ENCODE peak calls at places on chromosomes 5 and 9, in five cellular contexts. One of them, this sample, is unnamed.

GRCh38 chr5:127650649-127651048 is 1.8 kb downstream of the CTXN3 start:
- DNase-seq in GM23248: peak; percentile 41
- DNase-seq in NCI-H69: no peak
- DNase-seq in left lung: no peak
- DNase-seq in hepatic stellate cell: no peak
- DNase-seq in this sample: peak; percentile 35

GRCh38 chr9:100222674-100223073 is 123.6 kb downstream of the INVS start:
- DNase-seq in GM23248: peak; percentile 68
- DNase-seq in NCI-H69: peak; percentile 54
- DNase-seq in left lung: no peak
- DNase-seq in hepatic stellate cell: peak; percentile 29
- DNase-seq in this sample: peak; percentile 66

GRCh38 chr9:88387035-88387732 is 1.1 kb upstream of the SPIN1 start:
- DNase-seq in GM23248: peak; percentile 71
- DNase-seq in NCI-H69: peak; percentile 83
- DNase-seq in left lung: peak; percentile 78
- DNase-seq in hepatic stellate cell: peak; percentile 56
- DNase-seq in this sample: peak; percentile 62

GRCh38 chr5:173515526-173515925 is 100.9 kb downstream of the BOD1 start:
- DNase-seq in GM23248: peak; percentile 97
- DNase-seq in NCI-H69: no peak
- DNase-seq in left lung: no peak
- DNase-seq in hepatic stellate cell: peak; percentile 42
- DNase-seq in this sample: peak; percentile 76

GRCh38 chr9:3875371-3876132 is 349.8 kb upstream of the RFX3 start:
- DNase-seq in GM23248: peak; percentile 83
- DNase-seq in NCI-H69: no peak
- DNase-seq in left lung: no peak
- DNase-seq in hepatic stellate cell: peak; percentile 28
- DNase-seq in this sample: peak; percentile 93

GRCh38 chr5:76269259-76269958 is 133.7 kb upstream of the IQGAP2 start:
- DNase-seq in GM23248: no peak
- DNase-seq in NCI-H69: no peak
- DNase-seq in left lung: no peak
- DNase-seq in hepatic stellate cell: no peak
- DNase-seq in this sample: no peak

GRCh38 chr5:142819816-142820215 is 49.6 kb downstream of the ARHGAP26 start:
- DNase-seq in GM23248: peak; percentile 64
- DNase-seq in NCI-H69: no peak
- DNase-seq in left lung: no peak
- DNase-seq in hepatic stellate cell: no peak
- DNase-seq in this sample: peak; percentile 31

GRCh38 chr5:149886697-149887470 is 57.7 kb downstream of the PDE6A start:
- DNase-seq in GM23248: no peak
- DNase-seq in NCI-H69: no peak
- DNase-seq in left lung: no peak
- DNase-seq in hepatic stellate cell: no peak
- DNase-seq in this sample: peak; percentile 61

GRCh38 chr9:23663536-23663935 is 162.5 kb downstream of the ELAVL2 start:
- DNase-seq in GM23248: no peak
- DNase-seq in NCI-H69: no peak
- DNase-seq in left lung: no peak
- DNase-seq in hepatic stellate cell: no peak
- DNase-seq in this sample: no peak

GRCh38 chr9:6052520-6052919 is 37.1 kb upstream of the RANBP6 start:
- DNase-seq in GM23248: peak; percentile 10
- DNase-seq in NCI-H69: no peak
- DNase-seq in left lung: no peak
- DNase-seq in hepatic stellate cell: no peak
- DNase-seq in this sample: no peak